ENCODE peak calls at places on chromosomes 6 and 20, in five cellular contexts. One of them, this sample, is unnamed.

GRCh38 chr6:3287308-3287707 is 28.6 kb downstream of the PSMG4 start:
- DNase-seq in GM06990: no peak
- DNase-seq in WERI-Rb-1: no peak
- DNase-seq in NCI-H1436: no peak
- DNase-seq in iris pigment epithelial cell: no peak
- DNase-seq in this sample: no peak

GRCh38 chr6:100475554-100476325 is 11.0 kb upstream of the SIM1 start:
- DNase-seq in GM06990: no peak
- DNase-seq in NCI-H1436: no peak
- DNase-seq in WERI-Rb-1: no peak
- DNase-seq in iris pigment epithelial cell: peak
- DNase-seq in this sample: no peak

GRCh38 chr20:52971498-52972189 is 514 bp upstream of the TSHZ2 start:
- DNase-seq in GM06990: no peak
- DNase-seq in iris pigment epithelial cell: no peak
- DNase-seq in WERI-Rb-1: no peak
- DNase-seq in NCI-H1436: no peak
- DNase-seq in this sample: no peak

GRCh38 chr6:25476126-25476525 is 175.9 kb upstream of the SCGN start:
- DNase-seq in WERI-Rb-1: no peak
- DNase-seq in GM06990: no peak
- DNase-seq in iris pigment epithelial cell: peak
- DNase-seq in NCI-H1436: no peak
- DNase-seq in this sample: no peak

GRCh38 chr20:59120491-59120890 is 43.1 kb upstream of the ZNF831 start:
- DNase-seq in GM06990: peak
- DNase-seq in NCI-H1436: no peak
- DNase-seq in WERI-Rb-1: no peak
- DNase-seq in iris pigment epithelial cell: no peak
- DNase-seq in this sample: no peak

GRCh38 chr20:18957328-18957727 is 143.7 kb downstream of the SCP2D1 start:
- DNase-seq in GM06990: no peak
- DNase-seq in WERI-Rb-1: no peak
- DNase-seq in iris pigment epithelial cell: no peak
- DNase-seq in NCI-H1436: no peak
- DNase-seq in this sample: no peak

GRCh38 chr20:10902836-10903410 is 229.1 kb upstream of the JAG1 start:
- DNase-seq in WERI-Rb-1: no peak
- DNase-seq in GM06990: no peak
- DNase-seq in NCI-H1436: no peak
- DNase-seq in iris pigment epithelial cell: peak
- DNase-seq in this sample: no peak

GRCh38 chr20:10689385-10689784 is 15.6 kb upstream of the JAG1 start:
- DNase-seq in NCI-H1436: no peak
- DNase-seq in iris pigment epithelial cell: no peak
- DNase-seq in GM06990: no peak
- DNase-seq in WERI-Rb-1: no peak
- DNase-seq in this sample: no peak

GRCh38 chr6:89258912-89259311 is 41.8 kb upstream of the GABRR1 start:
- DNase-seq in NCI-H1436: no peak
- DNase-seq in iris pigment epithelial cell: no peak
- DNase-seq in WERI-Rb-1: no peak
- DNase-seq in GM06990: no peak
- DNase-seq in this sample: no peak

GRCh38 chr20:33281550-33282146 is 1.4 kb upstream of the BPIFB1 start:
- DNase-seq in GM06990: no peak
- DNase-seq in NCI-H1436: no peak
- DNase-seq in iris pigment epithelial cell: no peak
- DNase-seq in WERI-Rb-1: no peak
- DNase-seq in this sample: no peak

GRCh38 chr6:64973142-64973541 is 733.9 kb downstream of the EYS start:
- DNase-seq in NCI-H1436: no peak
- DNase-seq in GM06990: no peak
- DNase-seq in iris pigment epithelial cell: no peak
- DNase-seq in WERI-Rb-1: no peak
- DNase-seq in this sample: no peak

GRCh38 chr6:77457720-77458349 is 5.5 kb downstream of the HTR1B start:
- DNase-seq in iris pigment epithelial cell: peak
- DNase-seq in WERI-Rb-1: peak
- DNase-seq in GM06990: no peak
- DNase-seq in NCI-H1436: peak
- DNase-seq in this sample: no peak

GRCh38 chr6:21451546-21452013 is 142.0 kb upstream of the SOX4 start:
- DNase-seq in iris pigment epithelial cell: no peak
- DNase-seq in NCI-H1436: no peak
- DNase-seq in WERI-Rb-1: no peak
- DNase-seq in GM06990: no peak
- DNase-seq in this sample: no peak

GRCh38 chr6:37242429-37243052 is 15.0 kb upstream of the TBC1D22B start:
- DNase-seq in iris pigment epithelial cell: peak
- DNase-seq in NCI-H1436: no peak
- DNase-seq in GM06990: no peak
- DNase-seq in WERI-Rb-1: no peak
- DNase-seq in this sample: no peak

GRCh38 chr20:53609501-53610445 is 16.1 kb upstream of the ZNF217 start:
- DNase-seq in NCI-H1436: peak
- DNase-seq in GM06990: peak
- DNase-seq in WERI-Rb-1: no peak
- DNase-seq in iris pigment epithelial cell: peak
- DNase-seq in this sample: no peak

GRCh38 chr6:22545051-22545450 is 24.3 kb upstream of the HDGFL1 start:
- DNase-seq in WERI-Rb-1: no peak
- DNase-seq in NCI-H1436: no peak
- DNase-seq in GM06990: no peak
- DNase-seq in iris pigment epithelial cell: no peak
- DNase-seq in this sample: no peak

GRCh38 chr6:36556281-36556680 is 9.0 kb upstream of the STK38 start:
- DNase-seq in GM06990: no peak
- DNase-seq in iris pigment epithelial cell: no peak
- DNase-seq in NCI-H1436: no peak
- DNase-seq in WERI-Rb-1: no peak
- DNase-seq in this sample: no peak

GRCh38 chr6:131161987-131162386 is 26.7 kb downstream of the AKAP7 start:
- DNase-seq in WERI-Rb-1: no peak
- DNase-seq in iris pigment epithelial cell: no peak
- DNase-seq in NCI-H1436: no peak
- DNase-seq in GM06990: no peak
- DNase-seq in this sample: no peak

GRCh38 chr20:7722564-7722963 is 217.7 kb downstream of the HAO1 start:
- DNase-seq in WERI-Rb-1: no peak
- DNase-seq in iris pigment epithelial cell: no peak
- DNase-seq in GM06990: no peak
- DNase-seq in NCI-H1436: no peak
- DNase-seq in this sample: no peak

GRCh38 chr20:63739129-63740069 is at the start of gene SLC2A4RG:
- DNase-seq in iris pigment epithelial cell: peak
- DNase-seq in GM06990: peak
- DNase-seq in NCI-H1436: peak
- DNase-seq in WERI-Rb-1: peak
- DNase-seq in this sample: peak

GRCh38 chr20:22626501-22626900 is 42.1 kb upstream of the FOXA2 start:
- DNase-seq in NCI-H1436: no peak
- DNase-seq in WERI-Rb-1: no peak
- DNase-seq in GM06990: no peak
- DNase-seq in iris pigment epithelial cell: no peak
- DNase-seq in this sample: no peak

GRCh38 chr6:139436521-139437348 is 62.3 kb upstream of the CITED2 start:
- DNase-seq in NCI-H1436: no peak
- DNase-seq in iris pigment epithelial cell: peak
- DNase-seq in WERI-Rb-1: no peak
- DNase-seq in GM06990: no peak
- DNase-seq in this sample: no peak

GRCh38 chr20:916825-917224 is 691 bp upstream of the ANGPT4 start:
- DNase-seq in GM06990: no peak
- DNase-seq in iris pigment epithelial cell: no peak
- DNase-seq in WERI-Rb-1: no peak
- DNase-seq in NCI-H1436: no peak
- DNase-seq in this sample: no peak

GRCh38 chr20:35342154-35342769 is 50.0 kb upstream of the FAM83C start:
- DNase-seq in NCI-H1436: no peak
- DNase-seq in iris pigment epithelial cell: no peak
- DNase-seq in WERI-Rb-1: no peak
- DNase-seq in GM06990: no peak
- DNase-seq in this sample: no peak

GRCh38 chr20:1633535-1633934 is 13.7 kb upstream of the SIRPB1 start:
- DNase-seq in WERI-Rb-1: no peak
- DNase-seq in GM06990: no peak
- DNase-seq in NCI-H1436: no peak
- DNase-seq in iris pigment epithelial cell: peak
- DNase-seq in this sample: no peak

GRCh38 chr6:3415490-3415889 is 41.4 kb downstream of the SLC22A23 start:
- DNase-seq in GM06990: no peak
- DNase-seq in NCI-H1436: no peak
- DNase-seq in iris pigment epithelial cell: no peak
- DNase-seq in WERI-Rb-1: no peak
- DNase-seq in this sample: no peak